ENCODE peak calls at places on chromosome 16, in five cellular contexts. G is GM12865, C is glutamatergic neuron, K is PC-3, E is neural progenitor cell. D is an unnamed sample.

GRCh38 chr16:14095883-14096551 is 24.9 kb downstream of the MRTFB start:
- DNase-seq in G (no peak), C (no peak), K (peak; percentile 57), E (no peak), D (no peak)

GRCh38 chr16:25006504-25007055 is 8.6 kb downstream of the ARHGAP17 start:
- DNase-seq in G (no peak), C (no peak), K (no peak), E (no peak), D (peak; percentile 12)

GRCh38 chr16:86833136-86833535 is 254.8 kb downstream of the FOXL1 start:
- DNase-seq in G (no peak), C (no peak), K (no peak), E (no peak), D (no peak)

GRCh38 chr16:9957433-9957832 is 224.8 kb downstream of the GRIN2A start:
- DNase-seq in G (no peak), C (no peak), K (no peak), E (no peak), D (no peak)

GRCh38 chr16:83808573-83809014 is 816 bp downstream of the HSBP1 start:
- DNase-seq in G (no peak), C (no peak), K (no peak), E (no peak), D (no peak)

GRCh38 chr16:28623172-28623711 is 13.4 kb upstream of the SULT1A1 start:
- DNase-seq in G (peak; percentile 39), C (no peak), K (peak; percentile 67), E (no peak), D (no peak)

GRCh38 chr16:28491080-28491969 is 549 bp downstream of the CLN3 start:
- DNase-seq in G (peak; percentile 39), C (peak; percentile 38), K (peak; percentile 49), E (peak; percentile 64), D (peak; percentile 45)

GRCh38 chr16:28549301-28549899 is 4.3 kb upstream of the SGF29 start:
- DNase-seq in G (peak; percentile 46), C (no peak), K (peak; percentile 58), E (no peak), D (no peak)

GRCh38 chr16:86406056-86406455 is 104.3 kb upstream of the FOXF1 start:
- DNase-seq in G (no peak), C (no peak), K (no peak), E (no peak), D (no peak)

GRCh38 chr16:4386452-4386813 is 14.8 kb downstream of the VASN start:
- DNase-seq in G (no peak), C (no peak), K (no peak), E (no peak), D (no peak)

GRCh38 chr16:80263848-80264694 is 276.7 kb upstream of the DYNLRB2 start:
- DNase-seq in G (no peak), C (no peak), K (no peak), E (no peak), D (no peak)

GRCh38 chr16:48531011-48531962 is 78.7 kb downstream of the N4BP1 start:
- DNase-seq in G (no peak), C (peak; percentile 65), K (no peak), E (no peak), D (peak; percentile 36)

DNA sequence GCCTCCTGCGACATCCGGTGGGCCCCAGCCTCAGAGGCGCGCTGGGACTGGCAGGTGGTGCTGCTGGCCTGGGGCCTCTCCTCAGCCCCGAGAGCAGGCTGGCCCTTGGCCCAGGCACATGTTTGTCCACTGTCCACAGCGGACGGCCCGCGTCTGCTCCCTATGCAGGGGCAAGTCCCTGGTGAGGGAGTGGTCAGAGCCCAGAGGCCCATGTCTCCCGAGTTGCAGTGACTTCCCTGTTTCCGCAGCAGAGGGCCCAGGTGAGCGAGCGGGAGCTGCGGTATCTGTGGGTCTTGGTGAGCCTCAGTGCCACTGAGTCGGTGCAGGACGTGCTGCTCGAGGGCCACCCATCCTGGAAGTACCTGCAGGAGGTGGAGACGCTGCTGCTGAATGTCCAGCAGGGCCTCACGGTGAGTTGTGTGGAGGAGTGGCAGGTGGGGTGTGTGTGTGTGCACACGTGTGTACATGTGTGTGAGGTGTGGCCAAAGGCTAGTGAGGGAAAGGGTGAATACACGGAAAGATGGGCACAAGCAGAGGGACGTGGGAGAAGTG is 10.4 kb downstream of the IL34 start:
- DNase-seq in G (no peak), C (no peak), K (no peak), E (no peak), D (no peak)
- TF ChIP-seq CTCF in G (no peak), C (no peak), K (no peak), E (peak; percentile 10), D (no peak)

DNA sequence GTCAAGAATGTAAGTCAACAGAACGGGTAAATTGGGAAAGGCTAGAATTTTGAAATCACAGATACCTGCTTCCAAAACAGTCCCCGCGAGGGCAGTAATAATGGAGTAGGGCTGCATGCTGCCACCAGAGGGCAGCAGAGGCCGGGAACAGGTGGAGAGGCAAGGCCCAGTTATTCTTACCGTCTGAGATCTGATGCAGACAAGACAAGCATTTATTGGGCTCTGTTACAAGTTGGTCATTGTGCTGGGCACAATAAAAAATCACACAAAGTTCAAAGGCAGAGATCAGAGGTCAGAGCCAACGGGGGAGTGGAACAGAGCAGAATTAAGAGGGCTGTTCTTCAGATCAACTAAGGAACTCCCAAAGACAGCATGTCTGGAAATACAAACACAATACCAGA is 8.8 kb upstream of the MLKL start:
- DNase-seq in G (peak; percentile 84), C (peak; percentile 90), K (peak; percentile 90), E (peak; percentile 85), D (peak; percentile 88)
- TF ChIP-seq CTCF in G (peak; percentile 95), C (peak; percentile 94), K (peak; percentile 93), E (peak; percentile 99), D (peak; percentile 97)

GRCh38 chr16:3121843-3122467 is 9.6 kb downstream of the ZNF205 start:
- DNase-seq in G (no peak), C (no peak), K (no peak), E (no peak), D (no peak)

GRCh38 chr16:3127745-3128144 is 7.1 kb upstream of the ZNF213 start:
- DNase-seq in G (no peak), C (no peak), K (no peak), E (peak; percentile 63), D (no peak)

GRCh38 chr16:3122926-3123570 is 10.7 kb downstream of the ZNF205 start:
- DNase-seq in G (no peak), C (no peak), K (no peak), E (no peak), D (no peak)

GRCh38 chr16:3120435-3120834 is 8.0 kb downstream of the ZNF205 start:
- DNase-seq in G (no peak), C (no peak), K (no peak), E (no peak), D (no peak)

DNA sequence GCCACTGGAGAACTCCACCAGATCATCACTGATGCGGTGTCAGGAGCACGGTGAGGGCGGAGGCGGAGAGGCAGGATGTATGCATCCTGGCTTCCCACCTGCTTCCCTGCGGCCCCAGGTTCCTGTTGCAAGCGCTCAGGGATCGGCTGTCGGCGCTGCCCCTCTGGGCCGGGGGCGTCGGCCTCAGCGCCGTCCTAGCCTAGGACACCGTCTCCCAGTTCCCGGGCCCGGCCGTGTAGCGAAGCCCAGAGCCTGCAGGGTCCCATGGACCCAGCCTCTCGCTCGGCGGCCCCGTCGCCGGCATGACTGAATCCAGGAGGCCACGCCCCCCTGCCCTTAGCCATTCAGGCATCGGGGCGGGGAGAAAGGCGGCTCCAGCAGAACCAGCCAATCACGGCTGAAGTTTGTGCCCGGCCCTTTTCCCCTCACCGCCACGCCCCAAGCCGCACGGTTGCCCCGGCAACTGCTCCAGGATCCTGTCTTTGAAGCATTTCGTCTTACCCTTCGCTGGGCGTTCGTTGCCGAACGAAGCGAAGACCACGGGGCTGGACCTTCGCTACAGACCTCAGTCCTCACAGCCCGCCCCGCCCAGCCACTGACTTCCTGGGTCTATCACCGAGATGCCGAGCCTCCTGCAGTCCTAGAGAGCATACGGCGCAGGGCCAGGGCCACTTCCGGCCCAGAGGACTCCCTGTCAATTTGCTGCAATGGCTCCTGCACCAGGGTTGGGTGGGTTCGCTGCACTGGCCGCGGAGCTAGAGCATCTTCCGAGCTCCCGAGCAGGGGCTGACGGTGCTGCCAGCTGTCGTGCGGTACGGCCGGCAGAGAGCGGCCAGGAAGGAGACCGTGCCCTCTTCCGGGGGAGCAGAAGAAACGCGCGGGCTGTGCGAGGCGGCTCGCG is 10.6 kb upstream of the ZNF213 start:
- DNase-seq in G (peak; percentile 95), C (peak; percentile 100), K (peak; percentile 88), E (peak; percentile 100), D (peak; percentile 100)
- TF ChIP-seq CTCF in G (no peak), C (peak; percentile 14), K (peak; percentile 8), E (peak; percentile 37), D (no peak)

GRCh38 chr16:78163772-78164391 is 64.4 kb downstream of the WWOX start:
- DNase-seq in G (no peak), C (no peak), K (no peak), E (no peak), D (no peak)
- TF ChIP-seq CTCF in G (no peak), C (no peak), K (no peak), E (no peak), D (no peak)

DNA sequence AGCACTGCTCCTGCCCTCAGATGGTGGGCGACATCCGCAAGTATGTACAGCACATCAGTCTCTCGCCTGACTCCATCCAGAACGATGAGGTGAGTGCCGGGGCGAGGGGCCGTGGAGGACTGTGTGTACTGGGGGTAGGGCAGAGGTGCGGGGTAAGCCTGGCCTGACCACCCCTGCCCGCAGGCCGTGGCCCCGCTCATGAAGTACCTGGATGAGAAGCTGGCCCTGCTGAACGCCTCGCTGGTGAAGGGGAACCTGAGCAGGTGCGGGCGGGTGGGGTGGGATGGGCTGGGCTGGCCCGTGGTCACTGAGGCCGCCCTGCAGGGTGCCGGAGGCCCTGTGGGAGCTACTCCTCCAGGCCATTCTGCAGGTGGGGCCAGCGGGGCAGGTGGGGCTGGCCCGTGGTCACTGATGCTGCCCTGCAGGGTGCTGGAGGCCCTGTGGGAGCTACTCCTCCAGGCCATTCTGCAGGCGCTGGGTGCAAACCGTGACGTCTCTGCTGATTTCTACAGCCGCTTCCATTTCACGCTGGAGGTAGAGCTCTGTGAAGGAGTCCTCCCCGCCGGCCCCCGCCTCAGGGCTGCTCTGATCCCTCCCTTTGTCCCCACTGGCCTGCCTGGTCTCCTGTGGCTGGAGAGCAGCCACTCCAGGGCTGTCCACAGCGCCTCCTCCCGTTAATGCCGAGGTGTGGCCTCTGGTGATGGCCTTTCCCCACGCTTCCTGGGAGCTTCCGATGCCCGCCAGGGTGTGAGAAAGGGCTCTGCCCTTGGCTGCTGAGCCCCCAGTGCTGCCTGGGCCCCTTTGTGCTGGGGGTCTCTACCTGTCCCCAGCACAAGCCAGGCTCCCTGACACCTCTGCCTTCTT is 5.0 kb downstream of the TSR3 start:
- DNase-seq in G (no peak), C (no peak), K (no peak), E (no peak), D (no peak)
- TF ChIP-seq CTCF in G (no peak), C (no peak), K (peak; percentile 20), E (peak; percentile 18), D (no peak)

D was measured in nephron progenitor cell.